ENCODE peak calls at places on chromosomes 2 and 18, in five cellular contexts. F, Q, C, K and W are unnamed samples. For H3K4me1 and H3K36me3, the result is how much of the 10 kb centered on the place peaks cover.

GRCh38 chr2:108926561-108927380 is 62.2 kb downstream of the EDAR start:
- DNase-seq in K (peak), F (no peak), C (no peak), Q (no peak), W (no peak)

GRCh38 chr2:100882645-100883613 is 63.0 kb downstream of the NPAS2 start:
- DNase-seq in K (no peak), Q (no peak), F (no peak), C (no peak), W (no peak)

GRCh38 chr2:26952374-26952773 is 18.1 kb upstream of the MAPRE3 start:
- DNase-seq in Q (no peak), F (no peak), C (no peak), K (no peak), W (no peak)

GRCh38 chr2:127675335-127676261 is at the start of gene LIMS2:
- DNase-seq in F (no peak), C (peak), K (no peak), Q (no peak), W (peak)

GRCh38 chr2:50395510-50396300 is 636.2 kb downstream of the NRXN1 start:
- DNase-seq in F (no peak), Q (no peak), C (no peak), K (no peak), W (no peak)

GRCh38 chr2:73110622-73111299 is 2.0 kb downstream of the RAB11FIP5 start:
- DNase-seq in C (no peak), Q (no peak), F (peak), K (peak), W (no peak)

GRCh38 chr2:231181848-231182247 is 16.6 kb upstream of the ARMC9 start:
- DNase-seq in K (peak), F (peak), Q (peak), C (peak), W (peak)

GRCh38 chr18:40382191-40382590 is 1572.8 kb upstream of the PIK3C3 start:
- DNase-seq in K (no peak), Q (no peak), F (peak), C (no peak), W (no peak)

GRCh38 chr18:24958001-24958400 is 394.0 kb downstream of the ZNF521 start:
- DNase-seq in K (no peak), F (no peak), Q (no peak), C (no peak), W (no peak)

GRCh38 chr2:28583899-28584553 is 88.2 kb downstream of the PLB1 start:
- DNase-seq in K (peak), C (peak), Q (no peak), F (peak), W (peak)

GRCh38 chr2:240208631-240209211 is 68.3 kb upstream of the OTOS start:
- DNase-seq in K (peak), F (no peak), C (no peak), Q (no peak), W (peak)

GRCh38 chr18:43236921-43237320 is 40.4 kb downstream of the SYT4 start:
- DNase-seq in C (no peak), Q (no peak), F (no peak), K (no peak), W (no peak)

GRCh38 chr18:27621236-27621890 is 436.3 kb upstream of the CHST9 start:
- DNase-seq in K (no peak), Q (no peak), C (no peak), F (no peak), W (no peak)

GRCh38 chr2:68043719-68044498 is 18.9 kb downstream of the C1D start:
- DNase-seq in C (no peak), K (no peak), Q (no peak), F (peak), W (no peak)

GRCh38 chr18:2971741-2972552 is 41.0 kb downstream of the LPIN2 start:
- DNase-seq in F (no peak), C (no peak), K (no peak), Q (peak), W (no peak)

GRCh38 chr2:16275718-16276117 is 335.4 kb downstream of the MYCN start:
- DNase-seq in F (no peak), Q (no peak), C (no peak), K (no peak), W (no peak)

GRCh38 chr2:23657934-23658333 is 269.0 kb downstream of the ATAD2B start:
- DNase-seq in Q (no peak), C (no peak), F (no peak), K (no peak), W (no peak)

GRCh38 chr18:59898609-59899297 is 1.0 kb upstream of the PMAIP1 start:
- DNase-seq in Q (no peak), C (no peak), F (peak), K (no peak), W (no peak)

DNA sequence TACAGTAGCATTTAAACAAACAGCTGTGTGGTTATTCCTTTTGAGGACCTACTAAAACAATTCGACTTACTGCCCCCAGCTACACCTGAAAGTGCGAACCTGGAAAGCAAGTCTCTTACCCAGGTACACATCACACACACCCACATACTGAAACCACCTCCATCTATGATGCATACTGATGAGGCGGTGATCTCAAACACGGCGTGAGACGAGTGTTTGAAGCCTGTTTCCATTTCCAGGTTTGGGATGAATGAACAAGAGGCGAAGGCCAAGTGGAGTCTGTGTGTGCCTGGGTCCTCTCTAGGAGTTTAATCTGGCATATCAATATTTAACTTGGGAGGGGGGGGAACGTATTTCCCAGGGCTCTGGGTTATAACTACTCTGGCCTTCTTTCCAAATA is 1.6 kb downstream of the TMEM185B start:
- DNase-seq in C (no peak), Q (no peak), K (peak), F (no peak), W (no peak)
- H3K4me1 ChIP-seq in C (under half), Q (under half), K (under half), F (under half), W (under half)

DNA sequence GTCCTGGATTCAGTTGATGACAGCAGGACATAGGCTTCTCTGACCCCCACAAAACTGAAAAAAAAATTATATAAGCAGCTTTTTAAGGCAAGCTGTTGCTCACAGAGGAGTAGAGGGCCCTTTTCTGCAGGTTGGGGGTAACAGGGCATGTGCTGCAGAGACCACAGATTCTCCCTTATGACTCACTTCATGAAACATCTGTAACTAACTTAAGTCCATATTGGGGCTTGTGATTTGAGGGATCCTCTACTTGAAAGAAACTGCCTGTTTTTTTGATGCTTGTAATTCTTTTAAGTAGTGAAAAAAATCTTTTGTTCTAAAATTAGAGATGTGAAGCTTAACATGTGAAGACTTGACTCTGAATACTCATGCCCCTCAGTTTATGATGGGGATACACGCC is 33.4 kb downstream of the XRCC5 start:
- DNase-seq in F (peak), Q (no peak), K (no peak), C (no peak), W (no peak)
- H3K36me3 ChIP-seq in F (under half), Q (half or more), K (under half), C (half or more), W (half or more)

GRCh38 chr2:11697103-11697871 is 27.3 kb upstream of the NTSR2 start:
- DNase-seq in K (peak), F (peak), C (peak), Q (no peak), W (peak)
- H3K4me3 ChIP-seq in K (no peak), F (no peak), C (no peak), Q (no peak), W (no peak)

DNA sequence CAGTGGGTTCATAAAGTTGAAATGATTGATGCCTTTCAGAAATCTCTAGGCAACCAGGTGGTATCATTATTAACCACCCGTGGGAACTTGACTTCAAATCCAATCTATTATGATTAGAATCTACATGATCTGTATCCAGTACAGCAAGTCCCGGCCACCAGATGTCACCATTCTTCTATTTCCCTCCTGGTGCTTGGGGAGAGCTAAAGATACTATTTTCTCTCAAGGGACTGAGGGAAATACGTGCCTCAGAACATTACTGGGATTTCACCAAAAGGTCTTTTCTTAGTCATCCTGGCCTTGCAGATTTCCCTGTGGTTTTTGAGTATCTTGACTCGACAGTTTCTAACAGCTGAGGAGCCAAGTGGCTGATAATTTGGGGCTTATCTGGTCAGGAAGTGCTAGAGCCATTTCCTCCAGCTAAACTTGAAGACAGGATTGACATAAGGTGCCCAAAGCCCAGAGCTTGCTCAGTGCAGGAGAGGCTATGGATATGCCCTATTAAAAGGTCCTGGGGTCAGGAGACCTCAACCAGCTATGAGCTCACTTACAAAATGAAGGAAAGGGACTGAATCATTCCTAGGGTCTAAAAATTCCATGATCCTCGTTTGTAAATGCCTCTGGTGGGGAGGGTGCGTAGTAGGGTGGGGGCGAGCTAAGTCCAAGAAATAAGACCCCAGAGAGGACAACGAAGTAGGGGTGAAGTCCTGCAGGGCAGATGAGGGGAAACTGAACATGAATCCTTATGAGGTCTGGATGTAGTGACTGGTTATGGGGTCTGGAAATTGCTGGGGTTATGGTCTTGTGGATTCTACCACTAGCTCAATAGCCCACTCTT is 135.4 kb upstream of the MGAT5 start:
- DNase-seq in C (peak), F (peak), K (peak), Q (peak), W (peak)
- H3K4me1 ChIP-seq in C (under half), F (under half), K (under half), Q (under half), W (under half)

GRCh38 chr2:77034460-77034859 is 487.7 kb downstream of the LRRTM4 start:
- DNase-seq in C (no peak), K (no peak), Q (no peak), F (peak), W (no peak)
- H3K36me3 ChIP-seq in C (under half), K (under half), Q (under half), F (under half), W (under half)

GRCh38 chr2:129314120-129314519 is 665.3 kb upstream of the RAB6C start:
- DNase-seq in F (no peak), Q (no peak), K (no peak), C (no peak), W (no peak)

GRCh38 chr2:129324349-129324748 is 655.1 kb upstream of the RAB6C start:
- DNase-seq in F (no peak), Q (no peak), K (no peak), C (no peak), W (no peak)

GRCh38 chr2:129320288-129320687 is 659.2 kb upstream of the RAB6C start:
- DNase-seq in K (no peak), Q (no peak), F (no peak), C (no peak), W (no peak)

GRCh38 chr2:129319422-129319717 is 660.1 kb upstream of the RAB6C start:
- DNase-seq in K (no peak), C (no peak), Q (no peak), F (no peak), W (no peak)

DNA sequence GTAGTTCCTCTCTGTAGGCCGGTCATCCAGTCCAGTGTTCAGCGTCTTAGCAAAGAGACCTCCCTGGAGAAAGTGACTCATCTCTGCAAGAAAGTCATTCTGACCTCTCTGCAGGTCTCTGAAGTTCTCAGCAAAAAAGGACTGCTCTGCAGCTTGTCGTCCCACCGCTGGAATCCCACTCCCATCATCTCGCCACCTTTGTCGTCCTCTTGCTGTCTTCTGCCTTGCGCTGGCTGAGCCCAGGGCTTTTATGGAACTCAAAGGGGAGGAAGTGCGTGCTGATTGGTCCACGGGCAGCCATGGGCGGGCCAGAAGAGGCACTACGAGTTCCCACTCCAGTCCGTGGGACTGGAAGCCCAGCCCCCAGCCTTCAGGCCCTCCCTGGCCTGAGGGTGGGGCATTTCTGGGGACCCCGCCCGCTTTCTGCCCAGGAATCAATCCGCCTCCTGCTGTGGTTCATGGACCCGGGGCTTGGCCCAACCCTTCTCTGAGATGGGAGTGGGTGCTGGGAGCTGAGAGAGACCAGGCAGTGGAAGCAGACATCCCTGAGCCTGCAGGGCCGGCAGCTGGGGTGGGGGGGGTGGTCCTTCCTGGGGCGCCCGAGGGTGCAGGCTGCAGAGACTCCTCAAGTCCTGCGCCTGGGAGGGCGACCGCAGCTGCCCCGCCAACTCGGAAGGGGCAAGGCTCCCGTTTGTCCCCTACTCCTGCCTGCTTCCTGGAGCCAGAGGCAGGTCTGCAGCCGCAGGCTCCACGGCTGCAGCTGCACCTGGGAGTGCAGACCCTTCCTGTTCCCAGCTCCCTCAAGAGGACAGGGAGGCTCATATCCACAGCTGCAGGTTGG is 660.7 kb upstream of the RAB6C start:
- DNase-seq in Q (no peak), K (no peak), F (no peak), C (no peak), W (no peak)
- H3K4me3 ChIP-seq in Q (no peak), K (no peak), F (no peak), C (no peak), W (no peak)

GRCh38 chr18:76452357-76452756 is 42.7 kb downstream of the ZNF516 start:
- DNase-seq in K (no peak), C (peak), Q (no peak), F (peak), W (no peak)

GRCh38 chr18:76451475-76452331 is 43.3 kb downstream of the ZNF516 start:
- DNase-seq in K (no peak), Q (no peak), C (peak), F (no peak), W (no peak)

GRCh38 chr18:76450452-76450851 is 44.6 kb downstream of the ZNF516 start:
- DNase-seq in K (no peak), Q (no peak), C (peak), F (peak), W (no peak)

GRCh38 chr18:76449110-76449453 is 46.0 kb downstream of the ZNF516 start:
- DNase-seq in Q (no peak), C (no peak), F (no peak), K (no peak), W (no peak)

GRCh38 chr18:76450912-76451421 is 44.1 kb downstream of the ZNF516 start:
- DNase-seq in K (no peak), Q (no peak), C (peak), F (peak), W (peak)
- H3K4me1 ChIP-seq in K (under half), Q (under half), C (half or more), F (under half), W (under half)

DNA sequence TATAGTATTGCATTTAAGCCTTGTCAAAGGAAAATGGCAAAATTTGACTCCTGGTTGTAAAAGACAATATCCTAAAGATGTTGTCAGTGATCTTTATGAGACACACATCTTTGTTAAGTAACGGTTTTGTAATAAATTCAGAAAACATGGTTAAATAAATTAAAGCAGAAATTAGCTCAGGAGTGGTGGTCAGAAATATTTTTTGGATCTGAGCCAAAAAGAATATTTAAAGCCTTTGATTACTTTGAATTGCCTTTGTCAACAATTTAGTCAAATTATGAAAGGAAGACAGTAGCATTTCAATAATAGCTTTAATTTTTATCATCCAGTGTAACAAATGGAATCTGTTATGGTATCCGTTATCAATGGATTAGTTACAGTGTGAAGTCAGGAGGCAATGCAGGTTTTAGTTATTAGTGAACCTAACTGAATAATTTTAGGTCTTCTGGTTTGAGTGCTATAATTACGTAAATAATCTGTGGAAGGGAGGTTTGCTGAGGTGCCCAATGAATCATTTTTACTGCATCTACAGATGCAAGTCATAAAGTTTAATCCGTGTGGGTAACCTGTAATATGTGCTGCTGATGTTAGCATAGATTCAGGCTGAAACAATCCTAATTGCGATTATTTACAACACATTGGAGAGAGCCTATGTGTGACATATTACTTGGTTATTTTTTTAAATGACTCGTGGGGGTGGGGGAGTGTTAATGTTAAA is 42.7 kb downstream of the SMAD4 start:
- DNase-seq in Q (no peak), F (no peak), C (no peak), K (no peak), W (no peak)
- H3K36me3 ChIP-seq in Q (half or more), F (under half), C (half or more), K (under half), W (under half)

GRCh38 chr2:144402282-144402681 is 117.6 kb downstream of the ZEB2 start:
- DNase-seq in C (no peak), Q (no peak), K (no peak), F (peak), W (no peak)
- H3K4me3 ChIP-seq in C (no peak), Q (no peak), K (no peak), F (no peak), W (no peak)